ENCODE peak calls at places on chromosomes 5 and 9, in four cellular contexts. S is substantia nigra, W is T-cell, C is NB4. F is an unnamed sample.

GRCh38 chr9:123365881-123366528 is 10.0 kb downstream of the CRB2 start:
- DNase-seq in W (no peak), C (no peak), S (no peak), F (no peak)

GRCh38 chr5:40356248-40356647 is 323.5 kb upstream of the PTGER4 start:
- DNase-seq in W (no peak), C (peak; percentile 85), S (no peak), F (no peak)

GRCh38 chr5:138179277-138179857 is 455 bp downstream of the KIF20A start:
- DNase-seq in W (no peak), C (peak; percentile 60), S (no peak), F (no peak)

GRCh38 chr5:74148321-74148720 is 492.2 kb downstream of the ENC1 start:
- DNase-seq in W (no peak), C (no peak), S (no peak), F (no peak)

GRCh38 chr5:158921441-158922262 is 178.1 kb downstream of the EBF1 start:
- DNase-seq in S (no peak), C (no peak), W (no peak), F (no peak)

GRCh38 chr9:72185561-72185960 is 36.3 kb downstream of the GDA start:
- DNase-seq in W (no peak), S (no peak), C (no peak), F (no peak)

GRCh38 chr5:17255471-17256016 is 38.1 kb downstream of the BASP1 start:
- DNase-seq in S (no peak), W (no peak), C (peak; percentile 92), F (no peak)

GRCh38 chr9:100598641-100599145 is 20.8 kb downstream of the CAVIN4 start:
- DNase-seq in C (peak; percentile 18), S (peak; percentile 78), W (peak; percentile 72), F (peak; percentile 60)

GRCh38 chr5:5623397-5623796 is 200.9 kb downstream of the ICE1 start:
- DNase-seq in W (no peak), S (no peak), C (no peak), F (no peak)

GRCh38 chr5:94932259-94932658 is 313.8 kb downstream of the SLF1 start:
- DNase-seq in C (no peak), W (no peak), S (no peak), F (no peak)

GRCh38 chr5:122014232-122014940 is 52.6 kb downstream of the SRFBP1 start:
- DNase-seq in S (no peak), C (peak; percentile 4), W (no peak), F (no peak)